ENCODE peak calls at places on chromosomes 3 and 15, in ten cellular contexts. I, S, F, M, Q, V, Y, Z, E and C are unnamed samples.
A peak's percentile ranks its signal among the peaks of the same experiment; 100 is the strongest.

GRCh38 chr3:124611520-124611919 is 118.7 kb upstream of the UMPS start:
- DNase-seq in S (peak; percentile 63), V (no peak), Q (no peak), Z (no peak), F (no peak), M (no peak), I (no peak), E (no peak), Y (no peak), C (no peak)

GRCh38 chr3:134232146-134232545 is 18.5 kb downstream of the RYK start:
- DNase-seq in Z (no peak), S (no peak), V (no peak), I (no peak), M (no peak), Y (no peak), Q (no peak), E (no peak), F (no peak), C (peak; percentile 67)

GRCh38 chr3:29567505-29567904 is 286.6 kb downstream of the RBMS3 start:
- DNase-seq in Z (no peak), M (no peak), E (no peak), V (no peak), F (no peak), Y (no peak), I (no peak), S (no peak), Q (no peak), C (no peak)

GRCh38 chr15:82572311-82572710 is 32.1 kb upstream of the RPS17 start:
- DNase-seq in F (no peak), I (no peak), S (no peak), Z (no peak), V (no peak), Q (no peak), E (no peak), M (no peak), Y (no peak), C (peak; percentile 4)

GRCh38 chr3:12611117-12611516 is 52.8 kb downstream of the RAF1 start:
- DNase-seq in F (no peak), S (no peak), I (no peak), E (no peak), Y (no peak), Z (no peak), M (no peak), Q (no peak), V (no peak), C (no peak)

GRCh38 chr3:194130211-194130610 is 5.7 kb upstream of the HES1 start:
- DNase-seq in Z (no peak), Q (no peak), Y (no peak), V (no peak), F (no peak), E (no peak), M (no peak), I (no peak), S (no peak), C (no peak)

GRCh38 chr15:53506370-53506769 is 253.1 kb downstream of the WDR72 start:
- DNase-seq in M (no peak), Q (no peak), V (no peak), Z (no peak), F (no peak), Y (no peak), I (no peak), S (no peak), E (no peak), C (no peak)

GRCh38 chr15:60575995-60576394 is 97.1 kb upstream of the ICE2 start:
- DNase-seq in E (no peak), Z (no peak), S (no peak), M (no peak), V (peak; percentile 6), Q (no peak), I (no peak), F (no peak), Y (no peak), C (peak; percentile 58)

GRCh38 chr15:95113041-95113440 is 881.7 kb downstream of the MCTP2 start:
- DNase-seq in M (no peak), E (no peak), F (no peak), I (no peak), S (no peak), Q (no peak), V (no peak), Z (no peak), Y (no peak), C (no peak)